ENCODE peak calls at places on chromosomes 11 and 22, in ten cellular contexts. J is AG04450; M is B cell; P is kidney tubule cell; Q is naive thymus-derived CD8-positive, alpha-beta T cell; C is stimulated activated CD8-positive, alpha-beta memory T cell treated with anti-CD3 and anti-CD28 coated beads, Interleukin-15, amount 100 ng/mL, for 48 hours; W is NCI-H1048; N is BE2C; I is lower leg skin; E is stimulated activated CD4-positive, alpha-beta T cell treated with anti-CD3 and anti-CD28 coated beads, Interleukin-15, amount 100 ng/mL, for 1 hour. H is an unnamed sample.

GRCh38 chr11:111801135-111801534 is 34.9 kb upstream of the PPP2R1B start:
- DNase-seq in I (no peak), W (no peak), M (no peak), P (no peak), Q (no peak), N (no peak), E (no peak), J (no peak), C (no peak), H (no peak)

GRCh38 chr11:110141812-110142211 is 48.6 kb downstream of the ZC3H12C start:
- DNase-seq in C (no peak), E (no peak), P (no peak), W (no peak), N (no peak), Q (no peak), J (no peak), I (no peak), M (no peak), H (no peak)

GRCh38 chr11:1127664-1128162 is 30.0 kb upstream of the MUC5AC start:
- DNase-seq in C (no peak), Q (no peak), P (no peak), I (no peak), W (no peak), N (no peak), M (no peak), E (no peak), J (no peak), H (no peak)

GRCh38 chr11:76639621-76640020 is 30.9 kb downstream of the LRRC32 start:
- DNase-seq in I (no peak), J (no peak), E (no peak), W (no peak), C (no peak), P (no peak), Q (no peak), N (no peak), M (no peak), H (no peak)

GRCh38 chr11:96055706-96056387 is 131.9 kb upstream of the MTMR2 start:
- DNase-seq in N (peak), W (no peak), P (peak), I (no peak), Q (no peak), M (no peak), C (no peak), E (no peak), J (no peak), H (peak)

GRCh38 chr11:119447664-119448242 is 24.8 kb upstream of the THY1 start:
- DNase-seq in P (no peak), J (no peak), E (no peak), Q (no peak), M (no peak), W (no peak), C (no peak), I (no peak), N (no peak), H (no peak)

GRCh38 chr22:45709004-45709739 is 37.5 kb downstream of the ATXN10 start:
- DNase-seq in C (peak), P (peak), Q (no peak), M (no peak), J (no peak), W (no peak), E (no peak), I (no peak), N (peak), H (no peak)

GRCh38 chr11:95884364-95884763 is 39.5 kb downstream of the MTMR2 start:
- DNase-seq in Q (no peak), N (no peak), I (no peak), E (no peak), C (no peak), J (no peak), W (no peak), M (no peak), P (peak), H (no peak)

GRCh38 chr11:128507936-128508335 is 79.4 kb downstream of the ETS1 start:
- DNase-seq in W (no peak), M (no peak), E (no peak), C (no peak), J (no peak), Q (no peak), P (no peak), I (no peak), N (no peak), H (no peak)

GRCh38 chr22:42396621-42397331 is 35.4 kb downstream of the NFAM1 start:
- DNase-seq in Q (no peak), E (no peak), C (no peak), W (no peak), N (no peak), M (peak), P (peak), J (no peak), I (peak), H (no peak)